ENCODE peak calls at places on chromosomes 6 and 20, in nine cellular contexts. L is A673; O is upper lobe of left lung; S is mucosa of descending colon; U is endodermal cell; T is kidney; P is CD8-positive, alpha-beta T cell; C is ovary; R is SK-N-SH. B is an unnamed sample.
A peak's percentile ranks its signal among the peaks of the same experiment; 100 is the strongest.

GRCh38 chr20:21230686-21231085 is 72.4 kb upstream of the XRN2 start:
- DNase-seq in L (no peak), O (no peak), S (no peak), U (no peak), T (no peak), P (no peak), C (no peak), R (no peak), B (no peak)

GRCh38 chr6:170524188-170524535 is 28.9 kb downstream of the PSMB1 start:
- DNase-seq in L (no peak), O (no peak), S (no peak), U (no peak), T (no peak), P (no peak), C (no peak), R (no peak), B (no peak)

GRCh38 chr6:110946498-110946897 is 12.0 kb upstream of the GTF3C6 start:
- DNase-seq in L (no peak), O (no peak), S (no peak), U (no peak), T (no peak), P (no peak), C (no peak), R (no peak), B (no peak)

GRCh38 chr6:148746363-148747144 is at the start of gene UST:
- DNase-seq in L (peak; percentile 90), O (peak; percentile 82), S (peak; percentile 71), U (peak; percentile 95), T (peak; percentile 92), P (peak; percentile 61), C (peak; percentile 90), R (peak; percentile 39), B (peak; percentile 76)

GRCh38 chr20:4697189-4697873 is 24.4 kb upstream of the PRND start:
- DNase-seq in L (peak; percentile 76), O (no peak), S (no peak), U (no peak), T (no peak), P (no peak), C (no peak), R (no peak), B (no peak)

GRCh38 chr20:63043348-63044203 is 36.8 kb upstream of the BHLHE23 start:
- DNase-seq in L (no peak), O (peak; percentile 53), S (no peak), U (no peak), T (peak; percentile 54), P (no peak), C (no peak), R (no peak), B (no peak)

GRCh38 chr6:111683126-111683525 is 77.4 kb upstream of the TRAF3IP2 start:
- DNase-seq in L (no peak), O (peak; percentile 45), S (no peak), U (no peak), T (no peak), P (no peak), C (no peak), R (no peak), B (no peak)

GRCh38 chr20:48456361-48457184 is 371.2 kb downstream of the PREX1 start:
- DNase-seq in L (no peak), O (no peak), S (no peak), U (no peak), T (no peak), P (no peak), C (no peak), R (no peak), B (no peak)

GRCh38 chr6:143581835-143582480 is 70.4 kb upstream of the FUCA2 start:
- DNase-seq in L (no peak), O (no peak), S (no peak), U (no peak), T (no peak), P (no peak), C (no peak), R (no peak), B (no peak)

GRCh38 chr20:6311841-6312655 is 189.2 kb upstream of the FERMT1 start:
- DNase-seq in L (no peak), O (no peak), S (no peak), U (no peak), T (no peak), P (no peak), C (no peak), R (no peak), B (no peak)

GRCh38 chr6:107819976-107820551 is 4.0 kb downstream of the SCML4 start:
- DNase-seq in L (no peak), O (no peak), S (no peak), U (peak; percentile 74), T (no peak), P (peak; percentile 53), C (no peak), R (peak; percentile 61), B (no peak)

GRCh38 chr6:6751197-6751596 is 162.7 kb downstream of the LY86 start:
- DNase-seq in L (no peak), O (no peak), S (peak; percentile 57), U (no peak), T (no peak), P (no peak), C (no peak), R (no peak), B (no peak)

GRCh38 chr20:87372-87771 is at the start of gene DEFB125:
- DNase-seq in L (no peak), O (no peak), S (no peak), U (no peak), T (no peak), P (no peak), C (no peak), R (no peak), B (no peak)

GRCh38 chr6:27451660-27452390 is 21.1 kb downstream of the ZNF184 start:
- DNase-seq in L (no peak), O (no peak), S (no peak), U (no peak), T (no peak), P (no peak), C (no peak), R (no peak), B (no peak)

GRCh38 chr6:41599836-41600445 is 38.3 kb upstream of the MDFI start:
- DNase-seq in L (no peak), O (no peak), S (peak; percentile 17), U (no peak), T (peak; percentile 49), P (no peak), C (no peak), R (no peak), B (no peak)

GRCh38 chr6:41596807-41597206 is 41.5 kb upstream of the MDFI start:
- DNase-seq in L (no peak), O (no peak), S (peak; percentile 11), U (no peak), T (peak; percentile 56), P (no peak), C (no peak), R (no peak), B (no peak)

GRCh38 chr6:41599015-41599835 is 39.0 kb upstream of the MDFI start:
- DNase-seq in L (no peak), O (peak; percentile 70), S (peak; percentile 22), U (no peak), T (peak; percentile 48), P (no peak), C (no peak), R (no peak), B (peak; percentile 46)

GRCh38 chr6:41597246-41598000 is 40.8 kb upstream of the MDFI start:
- DNase-seq in L (no peak), O (no peak), S (peak; percentile 22), U (no peak), T (peak; percentile 72), P (no peak), C (no peak), R (no peak), B (peak; percentile 55)

GRCh38 chr6:41598670-41599014 is 39.6 kb upstream of the MDFI start:
- DNase-seq in L (no peak), O (no peak), S (peak; percentile 15), U (no peak), T (no peak), P (no peak), C (no peak), R (no peak), B (no peak)
- H3K36me3 ChIP-seq in L (peaks cover 14% of the 10 kb centered on the region), O (peaks cover 25% of the 10 kb centered on the region), S (no peaks in the 10 kb centered on the region), U (peaks cover 30% of the 10 kb centered on the region), T (peaks cover 14% of the 10 kb centered on the region), P (no peaks in the 10 kb centered on the region), C (no peaks in the 10 kb centered on the region), R (peaks cover 4% of the 10 kb centered on the region), B (peaks cover 30% of the 10 kb centered on the region)

DNA sequence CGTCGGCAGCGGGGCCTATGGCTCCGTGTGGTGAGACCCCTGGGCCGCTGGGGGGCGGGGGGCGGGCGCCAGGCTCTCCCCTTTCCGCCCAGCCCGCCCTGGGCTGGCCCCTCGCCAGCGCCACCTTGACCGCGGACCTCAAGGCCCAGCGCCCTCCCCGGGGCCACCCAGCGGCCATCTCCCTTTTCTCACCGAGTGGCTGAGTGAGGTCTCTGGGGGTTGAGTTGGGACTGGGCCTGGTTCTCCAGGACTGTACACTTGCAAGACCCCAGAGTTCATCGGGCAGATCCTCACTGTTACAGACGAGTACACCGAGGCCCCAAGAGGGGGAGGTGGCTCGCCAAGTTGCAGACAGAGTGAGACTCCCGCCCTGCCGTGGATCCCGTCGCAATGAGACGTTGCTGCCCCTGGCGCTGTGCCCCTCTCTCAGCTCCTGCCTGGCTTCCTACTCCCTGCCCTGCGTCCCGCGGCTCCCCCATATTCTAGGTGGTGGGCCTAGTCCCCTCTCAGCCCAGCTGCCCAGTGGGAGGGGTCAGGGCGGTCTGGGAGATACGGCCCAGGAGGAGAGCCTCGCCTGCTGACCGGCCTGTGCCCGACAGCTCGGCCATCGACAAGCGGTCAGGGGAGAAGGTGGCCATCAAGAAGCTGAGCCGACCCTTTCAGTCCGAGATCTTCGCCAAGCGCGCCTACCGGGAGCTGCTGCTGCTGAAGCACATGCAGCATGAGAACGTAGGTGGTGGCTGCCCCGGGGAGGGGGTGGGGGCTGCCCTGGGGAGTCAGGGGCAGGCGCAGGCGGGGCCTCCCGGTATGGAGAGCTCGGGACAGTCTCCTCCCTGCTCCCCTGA is 581 bp downstream of the MAPK13 start:
- DNase-seq in L (no peak), O (peak; percentile 95), S (peak; percentile 84), U (peak; percentile 83), T (peak; percentile 82), P (peak; percentile 44), C (peak; percentile 56), R (no peak), B (peak; percentile 91)
- TF ChIP-seq CTCF in L (no peak), O (peak; percentile 17), S (no peak), U (peak; percentile 58), T (no peak), P (no peak), C (no peak), R (no peak), B (peak; percentile 12)

GRCh38 chr6:151087861-151088598 is 151.7 kb upstream of the AKAP12 start:
- DNase-seq in L (no peak), O (no peak), S (no peak), U (peak; percentile 29), T (peak; percentile 92), P (no peak), C (peak; percentile 72), R (no peak), B (no peak)
- H3K36me3 ChIP-seq in L (peaks cover 3% of the 10 kb centered on the region), O (no peaks in the 10 kb centered on the region), S (no peaks in the 10 kb centered on the region), U (peaks cover 30% of the 10 kb centered on the region), T (no peaks in the 10 kb centered on the region), P (no peaks in the 10 kb centered on the region), C (no peaks in the 10 kb centered on the region), R (peaks cover 14% of the 10 kb centered on the region), B (no peaks in the 10 kb centered on the region)

DNA sequence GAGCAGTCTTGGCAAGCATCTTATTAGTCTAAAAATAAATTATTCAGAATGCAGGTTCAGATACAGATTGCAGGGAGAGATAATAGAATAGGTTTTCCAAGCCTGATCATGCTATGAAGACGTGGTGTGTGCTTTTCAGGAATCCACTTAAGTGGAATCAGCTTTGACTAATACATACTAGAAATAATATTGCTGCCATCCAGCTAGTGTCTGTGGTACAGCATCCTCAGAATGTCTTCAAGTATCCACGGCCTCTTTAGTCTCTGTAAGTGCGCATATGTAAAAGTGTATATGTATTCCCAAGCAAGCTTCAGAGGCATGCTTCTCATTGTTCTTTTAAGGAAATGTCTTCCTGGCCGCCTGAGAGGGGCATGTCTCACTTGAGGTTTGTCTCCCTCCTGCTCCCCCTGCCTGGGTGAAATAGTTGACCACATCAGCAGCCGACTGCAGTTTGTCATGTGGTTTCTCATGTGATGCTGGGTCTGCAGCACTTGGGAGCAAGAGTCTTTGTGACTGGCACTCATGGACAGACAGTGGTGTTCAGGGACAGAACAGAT is 150.9 kb downstream of the PRL start:
- DNase-seq in L (peak; percentile 39), O (no peak), S (no peak), U (peak; percentile 73), T (peak; percentile 65), P (no peak), C (no peak), R (peak; percentile 75), B (no peak)
- TF ChIP-seq CTCF in L (peak; percentile 42), O (no peak), S (no peak), U (no peak), T (no peak), P (no peak), C (peak; percentile 15), R (peak; percentile 55), B (no peak)

B was measured in pancreas.